ENCODE peak calls at places on chromosomes 12 and 14, in eight cellular contexts. One of them, this sample, is unnamed. For H3K27me3, the result is how much of the 10 kb centered on the place peaks cover.

GRCh38 chr12:16884819-16885218 is 278.9 kb upstream of the LMO3 start:
- DNase-seq in IMR-90: no peak
- DNase-seq in body of pancreas: no peak
- DNase-seq in GM23338: no peak
- DNase-seq in esophagus squamous epithelium: no peak
- DNase-seq in cardiac muscle cell: no peak
- DNase-seq in CD8-positive, alpha-beta T cell: no peak
- DNase-seq in uterus: no peak
- DNase-seq in this sample: no peak

GRCh38 chr12:84166812-84167211 is 745.8 kb downstream of the SLC6A15 start:
- DNase-seq in IMR-90: no peak
- DNase-seq in body of pancreas: no peak
- DNase-seq in GM23338: no peak
- DNase-seq in esophagus squamous epithelium: no peak
- DNase-seq in cardiac muscle cell: no peak
- DNase-seq in CD8-positive, alpha-beta T cell: no peak
- DNase-seq in uterus: no peak
- DNase-seq in this sample: no peak

GRCh38 chr14:103928011-103928890 is at the start of gene TDRD9:
- DNase-seq in IMR-90: no peak
- DNase-seq in body of pancreas: peak
- DNase-seq in GM23338: peak
- DNase-seq in esophagus squamous epithelium: no peak
- DNase-seq in cardiac muscle cell: no peak
- DNase-seq in CD8-positive, alpha-beta T cell: no peak
- DNase-seq in uterus: no peak
- DNase-seq in this sample: no peak

GRCh38 chr12:59010948-59011347 is 90.6 kb upstream of the LRIG3 start:
- DNase-seq in IMR-90: no peak
- DNase-seq in body of pancreas: no peak
- DNase-seq in GM23338: no peak
- DNase-seq in esophagus squamous epithelium: no peak
- DNase-seq in cardiac muscle cell: no peak
- DNase-seq in CD8-positive, alpha-beta T cell: no peak
- DNase-seq in uterus: no peak
- DNase-seq in this sample: no peak

GRCh38 chr14:104345316-104346111 is 207.1 kb downstream of the KIF26A start:
- DNase-seq in IMR-90: no peak
- DNase-seq in body of pancreas: no peak
- DNase-seq in GM23338: no peak
- DNase-seq in esophagus squamous epithelium: no peak
- DNase-seq in cardiac muscle cell: no peak
- DNase-seq in CD8-positive, alpha-beta T cell: no peak
- DNase-seq in uterus: no peak
- DNase-seq in this sample: peak

GRCh38 chr12:15631007-15631715 is 158.0 kb downstream of the EPS8 start:
- DNase-seq in IMR-90: no peak
- DNase-seq in body of pancreas: no peak
- DNase-seq in GM23338: no peak
- DNase-seq in esophagus squamous epithelium: no peak
- DNase-seq in cardiac muscle cell: no peak
- DNase-seq in CD8-positive, alpha-beta T cell: no peak
- DNase-seq in uterus: no peak
- DNase-seq in this sample: no peak

GRCh38 chr14:68191567-68192321 is 372.2 kb downstream of the RAD51B start:
- DNase-seq in IMR-90: peak
- DNase-seq in body of pancreas: peak
- DNase-seq in GM23338: peak
- DNase-seq in esophagus squamous epithelium: no peak
- DNase-seq in cardiac muscle cell: no peak
- DNase-seq in CD8-positive, alpha-beta T cell: no peak
- DNase-seq in uterus: no peak
- DNase-seq in this sample: no peak

GRCh38 chr12:89098390-89099102 is 253.8 kb downstream of the DUSP6 start:
- DNase-seq in IMR-90: peak
- DNase-seq in body of pancreas: peak
- DNase-seq in GM23338: peak
- DNase-seq in esophagus squamous epithelium: no peak
- DNase-seq in cardiac muscle cell: peak
- DNase-seq in CD8-positive, alpha-beta T cell: no peak
- DNase-seq in uterus: no peak
- DNase-seq in this sample: no peak

GRCh38 chr12:119843100-119843499 is 34.0 kb downstream of the CIT start:
- DNase-seq in IMR-90: peak
- DNase-seq in body of pancreas: no peak
- DNase-seq in GM23338: no peak
- DNase-seq in esophagus squamous epithelium: no peak
- DNase-seq in cardiac muscle cell: peak
- DNase-seq in CD8-positive, alpha-beta T cell: no peak
- DNase-seq in uterus: no peak
- DNase-seq in this sample: no peak

GRCh38 chr12:47903927-47904646 is 707 bp downstream of the VDR start:
- DNase-seq in IMR-90: peak
- DNase-seq in body of pancreas: peak
- DNase-seq in GM23338: peak
- DNase-seq in esophagus squamous epithelium: no peak
- DNase-seq in cardiac muscle cell: no peak
- DNase-seq in CD8-positive, alpha-beta T cell: peak
- DNase-seq in uterus: peak
- DNase-seq in this sample: peak

GRCh38 chr14:96238676-96239075 is 17.3 kb upstream of the BDKRB1 start:
- DNase-seq in IMR-90: no peak
- DNase-seq in body of pancreas: no peak
- DNase-seq in GM23338: no peak
- DNase-seq in esophagus squamous epithelium: no peak
- DNase-seq in cardiac muscle cell: no peak
- DNase-seq in CD8-positive, alpha-beta T cell: no peak
- DNase-seq in uterus: no peak
- DNase-seq in this sample: no peak

GRCh38 chr12:77166711-77167110 is 101.3 kb upstream of the E2F7 start:
- DNase-seq in IMR-90: no peak
- DNase-seq in body of pancreas: no peak
- DNase-seq in GM23338: no peak
- DNase-seq in esophagus squamous epithelium: no peak
- DNase-seq in cardiac muscle cell: no peak
- DNase-seq in CD8-positive, alpha-beta T cell: no peak
- DNase-seq in uterus: no peak
- DNase-seq in this sample: no peak

GRCh38 chr14:89408907-89409675 is 7.9 kb downstream of the FOXN3 start:
- DNase-seq in IMR-90: no peak
- DNase-seq in body of pancreas: no peak
- DNase-seq in GM23338: no peak
- DNase-seq in esophagus squamous epithelium: no peak
- DNase-seq in cardiac muscle cell: no peak
- DNase-seq in CD8-positive, alpha-beta T cell: no peak
- DNase-seq in uterus: no peak
- DNase-seq in this sample: peak

GRCh38 chr12:54000774-54001114 is 783 bp downstream of the HOXC9 start:
- DNase-seq in IMR-90: no peak
- DNase-seq in body of pancreas: no peak
- DNase-seq in GM23338: no peak
- DNase-seq in esophagus squamous epithelium: no peak
- DNase-seq in cardiac muscle cell: no peak
- DNase-seq in CD8-positive, alpha-beta T cell: no peak
- DNase-seq in uterus: no peak
- DNase-seq in this sample: no peak

GRCh38 chr12:54001283-54002187 is 1.6 kb downstream of the HOXC9 start:
- DNase-seq in IMR-90: no peak
- DNase-seq in body of pancreas: no peak
- DNase-seq in GM23338: no peak
- DNase-seq in esophagus squamous epithelium: no peak
- DNase-seq in cardiac muscle cell: no peak
- DNase-seq in CD8-positive, alpha-beta T cell: no peak
- DNase-seq in uterus: no peak
- DNase-seq in this sample: no peak

GRCh38 chr12:53998900-53999236 is 1.1 kb upstream of the HOXC9 start:
- DNase-seq in IMR-90: no peak
- DNase-seq in body of pancreas: no peak
- DNase-seq in GM23338: no peak
- DNase-seq in esophagus squamous epithelium: no peak
- DNase-seq in cardiac muscle cell: no peak
- DNase-seq in CD8-positive, alpha-beta T cell: no peak
- DNase-seq in uterus: no peak
- DNase-seq in this sample: no peak

GRCh38 chr12:53999596-54000104 is 311 bp upstream of the HOXC9 start:
- DNase-seq in IMR-90: peak
- DNase-seq in body of pancreas: no peak
- DNase-seq in GM23338: peak
- DNase-seq in esophagus squamous epithelium: no peak
- DNase-seq in cardiac muscle cell: no peak
- DNase-seq in CD8-positive, alpha-beta T cell: no peak
- DNase-seq in uterus: peak
- DNase-seq in this sample: no peak

GRCh38 chr12:54000105-54000773 is at the start of gene HOXC9:
- DNase-seq in IMR-90: no peak
- DNase-seq in body of pancreas: no peak
- DNase-seq in GM23338: no peak
- DNase-seq in esophagus squamous epithelium: no peak
- DNase-seq in cardiac muscle cell: peak
- DNase-seq in CD8-positive, alpha-beta T cell: no peak
- DNase-seq in uterus: no peak
- DNase-seq in this sample: no peak
- H3K27me3 ChIP-seq in IMR-90: half or more
- H3K27me3 ChIP-seq in body of pancreas: half or more
- H3K27me3 ChIP-seq in GM23338: half or more
- H3K27me3 ChIP-seq in esophagus squamous epithelium: half or more
- H3K27me3 ChIP-seq in cardiac muscle cell: half or more
- H3K27me3 ChIP-seq in CD8-positive, alpha-beta T cell: half or more
- H3K27me3 ChIP-seq in uterus: under half
- H3K27me3 ChIP-seq in this sample: half or more

GRCh38 chr14:101564444-101564776 is 3.1 kb downstream of the DIO3 start:
- DNase-seq in IMR-90: no peak
- DNase-seq in body of pancreas: no peak
- DNase-seq in GM23338: no peak
- DNase-seq in esophagus squamous epithelium: no peak
- DNase-seq in cardiac muscle cell: no peak
- DNase-seq in CD8-positive, alpha-beta T cell: no peak
- DNase-seq in uterus: no peak
- DNase-seq in this sample: no peak

GRCh38 chr14:101562659-101563351 is 1.5 kb downstream of the DIO3 start:
- DNase-seq in IMR-90: no peak
- DNase-seq in body of pancreas: no peak
- DNase-seq in GM23338: peak
- DNase-seq in esophagus squamous epithelium: no peak
- DNase-seq in cardiac muscle cell: no peak
- DNase-seq in CD8-positive, alpha-beta T cell: no peak
- DNase-seq in uterus: no peak
- DNase-seq in this sample: no peak

GRCh38 chr14:101564819-101565698 is 3.8 kb downstream of the DIO3 start:
- DNase-seq in IMR-90: no peak
- DNase-seq in body of pancreas: no peak
- DNase-seq in GM23338: peak
- DNase-seq in esophagus squamous epithelium: no peak
- DNase-seq in cardiac muscle cell: peak
- DNase-seq in CD8-positive, alpha-beta T cell: no peak
- DNase-seq in uterus: no peak
- DNase-seq in this sample: no peak

GRCh38 chr14:101563352-101563653 is 2.0 kb downstream of the DIO3 start:
- DNase-seq in IMR-90: no peak
- DNase-seq in body of pancreas: no peak
- DNase-seq in GM23338: no peak
- DNase-seq in esophagus squamous epithelium: no peak
- DNase-seq in cardiac muscle cell: no peak
- DNase-seq in CD8-positive, alpha-beta T cell: no peak
- DNase-seq in uterus: no peak
- DNase-seq in this sample: no peak

DNA sequence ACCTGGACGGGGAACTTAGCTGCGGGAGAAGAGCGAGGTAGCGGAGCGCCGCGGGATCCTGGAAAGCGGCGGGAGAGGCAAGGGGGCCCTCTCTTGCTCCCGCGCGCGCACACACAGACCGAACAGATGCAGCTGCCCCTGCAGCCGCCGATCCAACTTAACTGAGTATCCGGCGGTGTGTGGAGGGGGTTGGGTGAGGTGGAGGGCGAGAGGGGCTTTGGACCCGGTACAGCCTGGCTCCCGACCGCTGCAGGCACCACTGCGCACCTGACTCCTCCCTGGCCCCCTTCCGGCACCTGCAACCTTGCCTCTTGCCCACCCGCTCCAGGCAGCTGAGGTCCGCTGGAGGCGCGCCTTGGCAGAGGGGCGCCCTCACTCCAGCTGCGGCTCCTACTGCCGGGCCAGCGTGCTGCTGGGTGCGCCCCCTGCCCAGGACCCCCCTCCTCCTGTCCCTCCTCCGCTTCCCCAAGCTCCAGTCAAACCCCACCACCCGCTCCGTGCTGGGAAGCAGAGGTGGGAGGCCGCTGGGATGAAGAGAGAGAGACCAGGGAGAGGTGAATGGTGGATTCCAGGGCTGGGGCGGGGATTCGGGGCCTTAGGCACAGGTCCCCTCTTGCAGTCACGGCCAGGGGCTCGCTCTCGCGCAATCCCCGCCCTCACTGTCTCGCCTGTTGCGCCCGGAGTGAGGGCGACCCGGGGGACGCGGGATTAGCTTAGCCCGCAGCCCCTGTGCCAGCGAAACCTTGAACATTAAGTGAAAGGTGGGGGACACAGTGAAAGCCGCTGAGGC is 2.6 kb downstream of the DIO3 start:
- DNase-seq in IMR-90: no peak
- DNase-seq in body of pancreas: no peak
- DNase-seq in GM23338: peak
- DNase-seq in esophagus squamous epithelium: no peak
- DNase-seq in cardiac muscle cell: no peak
- DNase-seq in CD8-positive, alpha-beta T cell: no peak
- DNase-seq in uterus: no peak
- DNase-seq in this sample: no peak
- H3K27me3 ChIP-seq in IMR-90: half or more
- H3K27me3 ChIP-seq in body of pancreas: under half
- H3K27me3 ChIP-seq in GM23338: half or more
- H3K27me3 ChIP-seq in esophagus squamous epithelium: under half
- H3K27me3 ChIP-seq in cardiac muscle cell: half or more
- H3K27me3 ChIP-seq in CD8-positive, alpha-beta T cell: under half
- H3K27me3 ChIP-seq in uterus: under half
- H3K27me3 ChIP-seq in this sample: half or more

GRCh38 chr12:132206093-132206434 is 61.8 kb downstream of the NOC4L start:
- DNase-seq in IMR-90: no peak
- DNase-seq in body of pancreas: no peak
- DNase-seq in GM23338: no peak
- DNase-seq in esophagus squamous epithelium: no peak
- DNase-seq in cardiac muscle cell: no peak
- DNase-seq in CD8-positive, alpha-beta T cell: no peak
- DNase-seq in uterus: no peak
- DNase-seq in this sample: no peak
- H3K27me3 ChIP-seq in IMR-90: under half
- H3K27me3 ChIP-seq in body of pancreas: under half
- H3K27me3 ChIP-seq in GM23338: under half
- H3K27me3 ChIP-seq in esophagus squamous epithelium: under half
- H3K27me3 ChIP-seq in cardiac muscle cell: under half
- H3K27me3 ChIP-seq in CD8-positive, alpha-beta T cell: under half
- H3K27me3 ChIP-seq in uterus: under half
- H3K27me3 ChIP-seq in this sample: under half

GRCh38 chr12:4771172-4771959 is 51.2 kb downstream of the GALNT8 start:
- DNase-seq in IMR-90: no peak
- DNase-seq in body of pancreas: no peak
- DNase-seq in GM23338: no peak
- DNase-seq in esophagus squamous epithelium: no peak
- DNase-seq in cardiac muscle cell: no peak
- DNase-seq in CD8-positive, alpha-beta T cell: no peak
- DNase-seq in uterus: no peak
- DNase-seq in this sample: no peak
- H3K27me3 ChIP-seq in IMR-90: under half
- H3K27me3 ChIP-seq in body of pancreas: under half
- H3K27me3 ChIP-seq in GM23338: under half
- H3K27me3 ChIP-seq in esophagus squamous epithelium: under half
- H3K27me3 ChIP-seq in cardiac muscle cell: under half
- H3K27me3 ChIP-seq in CD8-positive, alpha-beta T cell: under half
- H3K27me3 ChIP-seq in uterus: under half
- H3K27me3 ChIP-seq in this sample: under half